ENCODE peak calls at places on chromosomes 7 and 10, in ten cellular contexts. One of them, this sample, is unnamed. For H3K4me1, the result is how much of the 10 kb centered on the place peaks cover.

GRCh38 chr7:99102809-99103690 is 40.9 kb downstream of the SMURF1 start:
- DNase-seq in stomach: no peak
- DNase-seq in fibroblast of lung: peak
- DNase-seq in K562: no peak
- DNase-seq in body of pancreas: no peak
- DNase-seq in Peyer's patch: no peak
- DNase-seq in prostate gland: no peak
- DNase-seq in tibial artery: no peak
- DNase-seq in psoas muscle: no peak
- DNase-seq in gastrocnemius medialis: no peak
- DNase-seq in this sample: no peak

GRCh38 chr10:103125323-103126267 is 67.5 kb downstream of the NT5C2 start:
- DNase-seq in stomach: no peak
- DNase-seq in fibroblast of lung: peak
- DNase-seq in K562: peak
- DNase-seq in body of pancreas: no peak
- DNase-seq in Peyer's patch: no peak
- DNase-seq in prostate gland: no peak
- DNase-seq in tibial artery: no peak
- DNase-seq in psoas muscle: no peak
- DNase-seq in gastrocnemius medialis: no peak
- DNase-seq in this sample: no peak

GRCh38 chr10:132418520-132419416 is 21.8 kb downstream of the PWWP2B start:
- DNase-seq in stomach: peak
- DNase-seq in fibroblast of lung: no peak
- DNase-seq in K562: peak
- DNase-seq in body of pancreas: peak
- DNase-seq in Peyer's patch: peak
- DNase-seq in prostate gland: peak
- DNase-seq in tibial artery: no peak
- DNase-seq in psoas muscle: peak
- DNase-seq in gastrocnemius medialis: peak
- DNase-seq in this sample: peak

GRCh38 chr10:107611101-107611500 is 446.6 kb upstream of the SORCS1 start:
- DNase-seq in stomach: no peak
- DNase-seq in fibroblast of lung: no peak
- DNase-seq in K562: no peak
- DNase-seq in body of pancreas: no peak
- DNase-seq in Peyer's patch: no peak
- DNase-seq in prostate gland: no peak
- DNase-seq in tibial artery: no peak
- DNase-seq in psoas muscle: no peak
- DNase-seq in gastrocnemius medialis: no peak
- DNase-seq in this sample: no peak

GRCh38 chr7:17041324-17041723 is 159.5 kb upstream of the AGR3 start:
- DNase-seq in stomach: no peak
- DNase-seq in fibroblast of lung: peak
- DNase-seq in K562: no peak
- DNase-seq in body of pancreas: no peak
- DNase-seq in Peyer's patch: no peak
- DNase-seq in prostate gland: no peak
- DNase-seq in tibial artery: no peak
- DNase-seq in psoas muscle: no peak
- DNase-seq in gastrocnemius medialis: no peak
- DNase-seq in this sample: no peak

GRCh38 chr7:123746055-123746454 is 2.7 kb downstream of the WASL start:
- DNase-seq in stomach: no peak
- DNase-seq in fibroblast of lung: no peak
- DNase-seq in K562: no peak
- DNase-seq in body of pancreas: no peak
- DNase-seq in Peyer's patch: no peak
- DNase-seq in prostate gland: no peak
- DNase-seq in tibial artery: no peak
- DNase-seq in psoas muscle: no peak
- DNase-seq in gastrocnemius medialis: no peak
- DNase-seq in this sample: no peak

GRCh38 chr7:1413936-1414639 is 45.2 kb downstream of the MICALL2 start:
- DNase-seq in stomach: no peak
- DNase-seq in fibroblast of lung: no peak
- DNase-seq in K562: no peak
- DNase-seq in body of pancreas: no peak
- DNase-seq in Peyer's patch: no peak
- DNase-seq in prostate gland: no peak
- DNase-seq in tibial artery: no peak
- DNase-seq in psoas muscle: no peak
- DNase-seq in gastrocnemius medialis: no peak
- DNase-seq in this sample: no peak

GRCh38 chr7:76086070-76086469 is 38.2 kb downstream of the MDH2 start:
- DNase-seq in stomach: no peak
- DNase-seq in fibroblast of lung: peak
- DNase-seq in K562: no peak
- DNase-seq in body of pancreas: no peak
- DNase-seq in Peyer's patch: no peak
- DNase-seq in prostate gland: no peak
- DNase-seq in tibial artery: no peak
- DNase-seq in psoas muscle: no peak
- DNase-seq in gastrocnemius medialis: no peak
- DNase-seq in this sample: no peak

GRCh38 chr10:32253300-32253699 is 93.7 kb downstream of the EPC1 start:
- DNase-seq in stomach: peak
- DNase-seq in fibroblast of lung: no peak
- DNase-seq in K562: peak
- DNase-seq in body of pancreas: no peak
- DNase-seq in Peyer's patch: no peak
- DNase-seq in prostate gland: no peak
- DNase-seq in tibial artery: no peak
- DNase-seq in psoas muscle: no peak
- DNase-seq in gastrocnemius medialis: no peak
- DNase-seq in this sample: no peak

GRCh38 chr10:32259551-32259950 is 87.4 kb downstream of the EPC1 start:
- DNase-seq in stomach: no peak
- DNase-seq in fibroblast of lung: no peak
- DNase-seq in K562: no peak
- DNase-seq in body of pancreas: no peak
- DNase-seq in Peyer's patch: no peak
- DNase-seq in prostate gland: no peak
- DNase-seq in tibial artery: no peak
- DNase-seq in psoas muscle: no peak
- DNase-seq in gastrocnemius medialis: no peak
- DNase-seq in this sample: no peak

GRCh38 chr10:32256613-32257437 is 90.1 kb downstream of the EPC1 start:
- DNase-seq in stomach: peak
- DNase-seq in fibroblast of lung: no peak
- DNase-seq in K562: peak
- DNase-seq in body of pancreas: peak
- DNase-seq in Peyer's patch: peak
- DNase-seq in prostate gland: peak
- DNase-seq in tibial artery: peak
- DNase-seq in psoas muscle: peak
- DNase-seq in gastrocnemius medialis: peak
- DNase-seq in this sample: peak

DNA sequence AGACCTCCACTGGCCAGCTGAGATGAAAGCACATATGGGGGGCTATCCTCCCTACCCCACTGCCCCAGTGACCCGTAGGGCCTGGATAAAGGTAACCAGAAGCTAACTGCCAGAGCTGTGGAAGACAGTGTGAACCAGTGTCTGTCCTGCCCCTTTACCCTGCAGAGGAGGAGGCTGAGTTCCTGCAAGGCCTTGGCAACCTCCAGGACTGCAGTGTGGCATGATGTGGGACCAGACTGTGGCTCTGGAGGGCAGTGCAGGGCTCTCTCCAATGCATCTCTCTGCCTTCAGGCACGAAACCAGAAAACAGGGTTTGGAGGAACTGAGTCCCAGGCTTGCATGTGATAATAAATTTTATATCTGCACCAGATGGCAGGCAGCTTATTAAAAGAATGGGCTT is 93.1 kb downstream of the EPC1 start:
- DNase-seq in stomach: no peak
- DNase-seq in fibroblast of lung: no peak
- DNase-seq in K562: no peak
- DNase-seq in body of pancreas: no peak
- DNase-seq in Peyer's patch: no peak
- DNase-seq in prostate gland: no peak
- DNase-seq in tibial artery: no peak
- DNase-seq in psoas muscle: no peak
- DNase-seq in gastrocnemius medialis: no peak
- DNase-seq in this sample: no peak
- TF ChIP-seq CTCF in stomach: no peak
- TF ChIP-seq CTCF in fibroblast of lung: no peak
- TF ChIP-seq CTCF in K562: no peak
- TF ChIP-seq CTCF in body of pancreas: no peak
- TF ChIP-seq CTCF in Peyer's patch: no peak
- TF ChIP-seq CTCF in prostate gland: no peak
- TF ChIP-seq CTCF in tibial artery: no peak
- TF ChIP-seq CTCF in psoas muscle: no peak
- TF ChIP-seq CTCF in gastrocnemius medialis: no peak
- TF ChIP-seq CTCF in this sample: no peak

GRCh38 chr7:91876391-91877133 is 3.9 kb downstream of the MTERF1 start:
- DNase-seq in stomach: no peak
- DNase-seq in fibroblast of lung: peak
- DNase-seq in K562: no peak
- DNase-seq in body of pancreas: no peak
- DNase-seq in Peyer's patch: no peak
- DNase-seq in prostate gland: no peak
- DNase-seq in tibial artery: no peak
- DNase-seq in psoas muscle: no peak
- DNase-seq in gastrocnemius medialis: no peak
- DNase-seq in this sample: no peak
- H3K4me1 ChIP-seq in stomach: under half
- H3K4me1 ChIP-seq in fibroblast of lung: under half
- H3K4me1 ChIP-seq in K562: under half
- H3K4me1 ChIP-seq in body of pancreas: under half
- H3K4me1 ChIP-seq in Peyer's patch: under half
- H3K4me1 ChIP-seq in prostate gland: under half
- H3K4me1 ChIP-seq in tibial artery: under half
- H3K4me1 ChIP-seq in psoas muscle: under half
- H3K4me1 ChIP-seq in gastrocnemius medialis: under half
- H3K4me1 ChIP-seq in this sample: under half

GRCh38 chr10:22253578-22253882 is 35.7 kb upstream of the EBLN1 start:
- DNase-seq in stomach: no peak
- DNase-seq in fibroblast of lung: no peak
- DNase-seq in K562: no peak
- DNase-seq in body of pancreas: peak
- DNase-seq in Peyer's patch: peak
- DNase-seq in prostate gland: no peak
- DNase-seq in tibial artery: peak
- DNase-seq in psoas muscle: peak
- DNase-seq in gastrocnemius medialis: no peak
- DNase-seq in this sample: peak

GRCh38 chr10:22252801-22253577 is 35.2 kb upstream of the EBLN1 start:
- DNase-seq in stomach: peak
- DNase-seq in fibroblast of lung: peak
- DNase-seq in K562: no peak
- DNase-seq in body of pancreas: peak
- DNase-seq in Peyer's patch: peak
- DNase-seq in prostate gland: peak
- DNase-seq in tibial artery: peak
- DNase-seq in psoas muscle: peak
- DNase-seq in gastrocnemius medialis: no peak
- DNase-seq in this sample: peak

GRCh38 chr10:22252286-22252800 is 34.5 kb upstream of the EBLN1 start:
- DNase-seq in stomach: peak
- DNase-seq in fibroblast of lung: peak
- DNase-seq in K562: no peak
- DNase-seq in body of pancreas: peak
- DNase-seq in Peyer's patch: peak
- DNase-seq in prostate gland: peak
- DNase-seq in tibial artery: peak
- DNase-seq in psoas muscle: peak
- DNase-seq in gastrocnemius medialis: no peak
- DNase-seq in this sample: peak

GRCh38 chr10:22251751-22252285 is 34.0 kb upstream of the EBLN1 start:
- DNase-seq in stomach: peak
- DNase-seq in fibroblast of lung: peak
- DNase-seq in K562: no peak
- DNase-seq in body of pancreas: peak
- DNase-seq in Peyer's patch: peak
- DNase-seq in prostate gland: peak
- DNase-seq in tibial artery: peak
- DNase-seq in psoas muscle: peak
- DNase-seq in gastrocnemius medialis: peak
- DNase-seq in this sample: peak

GRCh38 chr10:22250897-22251605 is 33.2 kb upstream of the EBLN1 start:
- DNase-seq in stomach: no peak
- DNase-seq in fibroblast of lung: peak
- DNase-seq in K562: no peak
- DNase-seq in body of pancreas: no peak
- DNase-seq in Peyer's patch: no peak
- DNase-seq in prostate gland: no peak
- DNase-seq in tibial artery: no peak
- DNase-seq in psoas muscle: no peak
- DNase-seq in gastrocnemius medialis: no peak
- DNase-seq in this sample: no peak
- H3K27ac ChIP-seq in stomach: peak
- H3K27ac ChIP-seq in fibroblast of lung: peak
- H3K27ac ChIP-seq in K562: no peak
- H3K27ac ChIP-seq in body of pancreas: peak
- H3K27ac ChIP-seq in Peyer's patch: peak
- H3K27ac ChIP-seq in prostate gland: peak
- H3K27ac ChIP-seq in tibial artery: peak
- H3K27ac ChIP-seq in psoas muscle: peak
- H3K27ac ChIP-seq in gastrocnemius medialis: peak
- H3K27ac ChIP-seq in this sample: peak

GRCh38 chr10:46222364-46222935 is 64.3 kb upstream of the ANTXRL start:
- DNase-seq in stomach: no peak
- DNase-seq in fibroblast of lung: peak
- DNase-seq in K562: no peak
- DNase-seq in body of pancreas: no peak
- DNase-seq in Peyer's patch: no peak
- DNase-seq in prostate gland: no peak
- DNase-seq in tibial artery: no peak
- DNase-seq in psoas muscle: no peak
- DNase-seq in gastrocnemius medialis: no peak
- DNase-seq in this sample: no peak

GRCh38 chr10:46220872-46221538 is 65.8 kb upstream of the ANTXRL start:
- DNase-seq in stomach: no peak
- DNase-seq in fibroblast of lung: no peak
- DNase-seq in K562: peak
- DNase-seq in body of pancreas: no peak
- DNase-seq in Peyer's patch: peak
- DNase-seq in prostate gland: no peak
- DNase-seq in tibial artery: no peak
- DNase-seq in psoas muscle: no peak
- DNase-seq in gastrocnemius medialis: no peak
- DNase-seq in this sample: no peak

GRCh38 chr10:46224414-46224682 is 62.4 kb upstream of the ANTXRL start:
- DNase-seq in stomach: no peak
- DNase-seq in fibroblast of lung: no peak
- DNase-seq in K562: no peak
- DNase-seq in body of pancreas: no peak
- DNase-seq in Peyer's patch: peak
- DNase-seq in prostate gland: no peak
- DNase-seq in tibial artery: no peak
- DNase-seq in psoas muscle: no peak
- DNase-seq in gastrocnemius medialis: no peak
- DNase-seq in this sample: no peak

GRCh38 chr10:46223626-46224413 is 63.0 kb upstream of the ANTXRL start:
- DNase-seq in stomach: no peak
- DNase-seq in fibroblast of lung: no peak
- DNase-seq in K562: no peak
- DNase-seq in body of pancreas: no peak
- DNase-seq in Peyer's patch: peak
- DNase-seq in prostate gland: no peak
- DNase-seq in tibial artery: no peak
- DNase-seq in psoas muscle: no peak
- DNase-seq in gastrocnemius medialis: no peak
- DNase-seq in this sample: no peak

GRCh38 chr10:46223064-46223480 is 63.7 kb upstream of the ANTXRL start:
- DNase-seq in stomach: peak
- DNase-seq in fibroblast of lung: no peak
- DNase-seq in K562: peak
- DNase-seq in body of pancreas: no peak
- DNase-seq in Peyer's patch: peak
- DNase-seq in prostate gland: no peak
- DNase-seq in tibial artery: no peak
- DNase-seq in psoas muscle: no peak
- DNase-seq in gastrocnemius medialis: no peak
- DNase-seq in this sample: no peak
- TF ChIP-seq CTCF in stomach: no peak
- TF ChIP-seq CTCF in fibroblast of lung: no peak
- TF ChIP-seq CTCF in K562: peak
- TF ChIP-seq CTCF in body of pancreas: no peak
- TF ChIP-seq CTCF in Peyer's patch: no peak
- TF ChIP-seq CTCF in prostate gland: no peak
- TF ChIP-seq CTCF in tibial artery: no peak
- TF ChIP-seq CTCF in psoas muscle: no peak
- TF ChIP-seq CTCF in gastrocnemius medialis: no peak
- TF ChIP-seq CTCF in this sample: no peak

This sample was measured in thyroid gland.